ENCODE peak calls at places on chromosomes 3 and 15, in ten cellular contexts. One of them, this sample, is unnamed.
A peak's percentile ranks its signal among the peaks of the same experiment; 100 is the strongest.

GRCh38 chr3:197256836-197257444 is 41.5 kb downstream of the DLG1 start:
- DNase-seq in NCI-H2081: peak; percentile 20
- DNase-seq in ELF-1: no peak
- DNase-seq in natural killer cell: no peak
- DNase-seq in activated T-cell treated with anti-CD3 and anti-CD28 coated beads, Interleukin-2, amount 50 U/mL, for 24 hours: no peak
- DNase-seq in endothelial cell: peak; percentile 24
- DNase-seq in neural crest cell: peak; percentile 19
- DNase-seq in left cardiac atrium: no peak
- DNase-seq in Right ventricle myocardium superior: no peak
- DNase-seq in activated CD4-positive, alpha-beta T cell treated with anti-CD3 and anti-CD28 coated beads for 4 hours: peak; percentile 55
- DNase-seq in this sample: peak; percentile 64

GRCh38 chr15:40892449-40893012 is 1.7 kb upstream of the VPS18 start:
- DNase-seq in Right ventricle myocardium superior: no peak
- DNase-seq in activated CD4-positive, alpha-beta T cell treated with anti-CD3 and anti-CD28 coated beads for 4 hours: no peak
- DNase-seq in activated T-cell treated with anti-CD3 and anti-CD28 coated beads, Interleukin-2, amount 50 U/mL, for 24 hours: no peak
- DNase-seq in neural crest cell: no peak
- DNase-seq in left cardiac atrium: no peak
- DNase-seq in NCI-H2081: no peak
- DNase-seq in endothelial cell: no peak
- DNase-seq in natural killer cell: no peak
- DNase-seq in ELF-1: no peak
- DNase-seq in this sample: no peak

GRCh38 chr3:160667452-160667851 is 9.5 kb upstream of the ARL14 start:
- DNase-seq in Right ventricle myocardium superior: no peak
- DNase-seq in ELF-1: peak; percentile 50
- DNase-seq in activated T-cell treated with anti-CD3 and anti-CD28 coated beads, Interleukin-2, amount 50 U/mL, for 24 hours: no peak
- DNase-seq in left cardiac atrium: no peak
- DNase-seq in neural crest cell: no peak
- DNase-seq in activated CD4-positive, alpha-beta T cell treated with anti-CD3 and anti-CD28 coated beads for 4 hours: no peak
- DNase-seq in endothelial cell: no peak
- DNase-seq in NCI-H2081: no peak
- DNase-seq in natural killer cell: no peak
- DNase-seq in this sample: no peak

GRCh38 chr3:40213556-40213955 is 96.0 kb upstream of the EIF1B start:
- DNase-seq in natural killer cell: no peak
- DNase-seq in Right ventricle myocardium superior: no peak
- DNase-seq in left cardiac atrium: no peak
- DNase-seq in endothelial cell: no peak
- DNase-seq in activated CD4-positive, alpha-beta T cell treated with anti-CD3 and anti-CD28 coated beads for 4 hours: no peak
- DNase-seq in neural crest cell: no peak
- DNase-seq in ELF-1: no peak
- DNase-seq in activated T-cell treated with anti-CD3 and anti-CD28 coated beads, Interleukin-2, amount 50 U/mL, for 24 hours: no peak
- DNase-seq in NCI-H2081: no peak
- DNase-seq in this sample: no peak

GRCh38 chr3:149278911-149279310 is 54.5 kb downstream of the TM4SF18 start:
- DNase-seq in natural killer cell: no peak
- DNase-seq in NCI-H2081: no peak
- DNase-seq in Right ventricle myocardium superior: no peak
- DNase-seq in activated T-cell treated with anti-CD3 and anti-CD28 coated beads, Interleukin-2, amount 50 U/mL, for 24 hours: no peak
- DNase-seq in activated CD4-positive, alpha-beta T cell treated with anti-CD3 and anti-CD28 coated beads for 4 hours: no peak
- DNase-seq in left cardiac atrium: no peak
- DNase-seq in endothelial cell: no peak
- DNase-seq in ELF-1: no peak
- DNase-seq in neural crest cell: no peak
- DNase-seq in this sample: no peak

GRCh38 chr3:191376742-191377141 is 46.4 kb upstream of the UTS2B start:
- DNase-seq in activated CD4-positive, alpha-beta T cell treated with anti-CD3 and anti-CD28 coated beads for 4 hours: no peak
- DNase-seq in ELF-1: no peak
- DNase-seq in NCI-H2081: no peak
- DNase-seq in left cardiac atrium: no peak
- DNase-seq in Right ventricle myocardium superior: no peak
- DNase-seq in activated T-cell treated with anti-CD3 and anti-CD28 coated beads, Interleukin-2, amount 50 U/mL, for 24 hours: no peak
- DNase-seq in endothelial cell: no peak
- DNase-seq in neural crest cell: no peak
- DNase-seq in natural killer cell: no peak
- DNase-seq in this sample: peak; percentile 38

GRCh38 chr3:50177346-50177745 is 14.1 kb upstream of the GNAT1 start:
- DNase-seq in left cardiac atrium: peak; percentile 35
- DNase-seq in Right ventricle myocardium superior: peak; percentile 50
- DNase-seq in natural killer cell: no peak
- DNase-seq in endothelial cell: no peak
- DNase-seq in NCI-H2081: no peak
- DNase-seq in neural crest cell: no peak
- DNase-seq in ELF-1: no peak
- DNase-seq in activated CD4-positive, alpha-beta T cell treated with anti-CD3 and anti-CD28 coated beads for 4 hours: no peak
- DNase-seq in activated T-cell treated with anti-CD3 and anti-CD28 coated beads, Interleukin-2, amount 50 U/mL, for 24 hours: no peak
- DNase-seq in this sample: no peak

GRCh38 chr3:157373783-157374182 is 62.9 kb upstream of the PTX3 start:
- DNase-seq in neural crest cell: no peak
- DNase-seq in natural killer cell: no peak
- DNase-seq in activated CD4-positive, alpha-beta T cell treated with anti-CD3 and anti-CD28 coated beads for 4 hours: no peak
- DNase-seq in endothelial cell: no peak
- DNase-seq in left cardiac atrium: no peak
- DNase-seq in NCI-H2081: no peak
- DNase-seq in ELF-1: no peak
- DNase-seq in activated T-cell treated with anti-CD3 and anti-CD28 coated beads, Interleukin-2, amount 50 U/mL, for 24 hours: no peak
- DNase-seq in Right ventricle myocardium superior: no peak
- DNase-seq in this sample: no peak

GRCh38 chr3:197734667-197735318 is 1.9 kb downstream of the RUBCN start:
- DNase-seq in Right ventricle myocardium superior: no peak
- DNase-seq in activated CD4-positive, alpha-beta T cell treated with anti-CD3 and anti-CD28 coated beads for 4 hours: no peak
- DNase-seq in ELF-1: no peak
- DNase-seq in endothelial cell: no peak
- DNase-seq in neural crest cell: no peak
- DNase-seq in NCI-H2081: no peak
- DNase-seq in activated T-cell treated with anti-CD3 and anti-CD28 coated beads, Interleukin-2, amount 50 U/mL, for 24 hours: no peak
- DNase-seq in left cardiac atrium: no peak
- DNase-seq in natural killer cell: no peak
- DNase-seq in this sample: peak; percentile 59

GRCh38 chr3:45656575-45657363 is 32.4 kb upstream of the SACM1L start:
- DNase-seq in ELF-1: peak; percentile 93
- DNase-seq in neural crest cell: peak; percentile 89
- DNase-seq in Right ventricle myocardium superior: peak; percentile 93
- DNase-seq in natural killer cell: peak; percentile 79
- DNase-seq in left cardiac atrium: peak; percentile 94
- DNase-seq in endothelial cell: peak; percentile 88
- DNase-seq in NCI-H2081: peak; percentile 81
- DNase-seq in activated CD4-positive, alpha-beta T cell treated with anti-CD3 and anti-CD28 coated beads for 4 hours: peak; percentile 85
- DNase-seq in activated T-cell treated with anti-CD3 and anti-CD28 coated beads, Interleukin-2, amount 50 U/mL, for 24 hours: peak; percentile 83
- DNase-seq in this sample: peak; percentile 96

GRCh38 chr3:49469037-49469875 is 811 bp upstream of the DAG1 start:
- DNase-seq in left cardiac atrium: peak; percentile 85
- DNase-seq in ELF-1: peak; percentile 98
- DNase-seq in Right ventricle myocardium superior: peak; percentile 85
- DNase-seq in activated CD4-positive, alpha-beta T cell treated with anti-CD3 and anti-CD28 coated beads for 4 hours: no peak
- DNase-seq in neural crest cell: peak; percentile 58
- DNase-seq in NCI-H2081: peak; percentile 24
- DNase-seq in endothelial cell: peak; percentile 54
- DNase-seq in natural killer cell: no peak
- DNase-seq in activated T-cell treated with anti-CD3 and anti-CD28 coated beads, Interleukin-2, amount 50 U/mL, for 24 hours: no peak
- DNase-seq in this sample: peak; percentile 30

GRCh38 chr3:142850395-142851023 is 38.4 kb downstream of the PCOLCE2 start:
- DNase-seq in endothelial cell: no peak
- DNase-seq in ELF-1: no peak
- DNase-seq in NCI-H2081: no peak
- DNase-seq in Right ventricle myocardium superior: no peak
- DNase-seq in activated CD4-positive, alpha-beta T cell treated with anti-CD3 and anti-CD28 coated beads for 4 hours: no peak
- DNase-seq in activated T-cell treated with anti-CD3 and anti-CD28 coated beads, Interleukin-2, amount 50 U/mL, for 24 hours: no peak
- DNase-seq in left cardiac atrium: no peak
- DNase-seq in natural killer cell: no peak
- DNase-seq in neural crest cell: no peak
- DNase-seq in this sample: no peak

GRCh38 chr15:68000754-68001153 is 53.4 kb upstream of the PIAS1 start:
- DNase-seq in activated T-cell treated with anti-CD3 and anti-CD28 coated beads, Interleukin-2, amount 50 U/mL, for 24 hours: no peak
- DNase-seq in endothelial cell: no peak
- DNase-seq in activated CD4-positive, alpha-beta T cell treated with anti-CD3 and anti-CD28 coated beads for 4 hours: no peak
- DNase-seq in NCI-H2081: no peak
- DNase-seq in neural crest cell: no peak
- DNase-seq in natural killer cell: no peak
- DNase-seq in Right ventricle myocardium superior: no peak
- DNase-seq in left cardiac atrium: no peak
- DNase-seq in ELF-1: no peak
- DNase-seq in this sample: no peak

GRCh38 chr3:15633159-15633558 is 31.6 kb downstream of the BTD start:
- DNase-seq in NCI-H2081: peak; percentile 47
- DNase-seq in left cardiac atrium: no peak
- DNase-seq in activated T-cell treated with anti-CD3 and anti-CD28 coated beads, Interleukin-2, amount 50 U/mL, for 24 hours: no peak
- DNase-seq in neural crest cell: no peak
- DNase-seq in ELF-1: no peak
- DNase-seq in endothelial cell: no peak
- DNase-seq in activated CD4-positive, alpha-beta T cell treated with anti-CD3 and anti-CD28 coated beads for 4 hours: no peak
- DNase-seq in Right ventricle myocardium superior: no peak
- DNase-seq in natural killer cell: no peak
- DNase-seq in this sample: no peak

GRCh38 chr3:113825090-113825489 is 13.5 kb upstream of the GRAMD1C start:
- DNase-seq in Right ventricle myocardium superior: no peak
- DNase-seq in ELF-1: no peak
- DNase-seq in left cardiac atrium: no peak
- DNase-seq in activated T-cell treated with anti-CD3 and anti-CD28 coated beads, Interleukin-2, amount 50 U/mL, for 24 hours: no peak
- DNase-seq in neural crest cell: no peak
- DNase-seq in NCI-H2081: no peak
- DNase-seq in activated CD4-positive, alpha-beta T cell treated with anti-CD3 and anti-CD28 coated beads for 4 hours: no peak
- DNase-seq in endothelial cell: no peak
- DNase-seq in natural killer cell: no peak
- DNase-seq in this sample: no peak

GRCh38 chr3:66280304-66280703 is 59.5 kb downstream of the SLC25A26 start:
- DNase-seq in NCI-H2081: no peak
- DNase-seq in neural crest cell: no peak
- DNase-seq in left cardiac atrium: no peak
- DNase-seq in activated CD4-positive, alpha-beta T cell treated with anti-CD3 and anti-CD28 coated beads for 4 hours: no peak
- DNase-seq in natural killer cell: no peak
- DNase-seq in activated T-cell treated with anti-CD3 and anti-CD28 coated beads, Interleukin-2, amount 50 U/mL, for 24 hours: no peak
- DNase-seq in Right ventricle myocardium superior: no peak
- DNase-seq in endothelial cell: no peak
- DNase-seq in ELF-1: no peak
- DNase-seq in this sample: no peak

GRCh38 chr3:156161172-156161571 is 40.8 kb downstream of the KCNAB1 start:
- DNase-seq in neural crest cell: no peak
- DNase-seq in left cardiac atrium: no peak
- DNase-seq in NCI-H2081: peak; percentile 63
- DNase-seq in endothelial cell: no peak
- DNase-seq in activated T-cell treated with anti-CD3 and anti-CD28 coated beads, Interleukin-2, amount 50 U/mL, for 24 hours: no peak
- DNase-seq in natural killer cell: no peak
- DNase-seq in Right ventricle myocardium superior: no peak
- DNase-seq in activated CD4-positive, alpha-beta T cell treated with anti-CD3 and anti-CD28 coated beads for 4 hours: peak; percentile 13
- DNase-seq in ELF-1: no peak
- DNase-seq in this sample: no peak

GRCh38 chr3:171407746-171408145 is 52.5 kb downstream of the TNIK start:
- DNase-seq in activated T-cell treated with anti-CD3 and anti-CD28 coated beads, Interleukin-2, amount 50 U/mL, for 24 hours: no peak
- DNase-seq in endothelial cell: no peak
- DNase-seq in natural killer cell: no peak
- DNase-seq in ELF-1: no peak
- DNase-seq in NCI-H2081: no peak
- DNase-seq in activated CD4-positive, alpha-beta T cell treated with anti-CD3 and anti-CD28 coated beads for 4 hours: no peak
- DNase-seq in left cardiac atrium: no peak
- DNase-seq in neural crest cell: no peak
- DNase-seq in Right ventricle myocardium superior: no peak
- DNase-seq in this sample: no peak

GRCh38 chr3:13579089-13579488 is 30.2 kb downstream of the FBLN2 start:
- DNase-seq in activated CD4-positive, alpha-beta T cell treated with anti-CD3 and anti-CD28 coated beads for 4 hours: no peak
- DNase-seq in ELF-1: no peak
- DNase-seq in NCI-H2081: no peak
- DNase-seq in neural crest cell: no peak
- DNase-seq in left cardiac atrium: no peak
- DNase-seq in activated T-cell treated with anti-CD3 and anti-CD28 coated beads, Interleukin-2, amount 50 U/mL, for 24 hours: no peak
- DNase-seq in Right ventricle myocardium superior: no peak
- DNase-seq in endothelial cell: no peak
- DNase-seq in natural killer cell: no peak
- DNase-seq in this sample: no peak

GRCh38 chr3:178880274-178880673 is 191.3 kb downstream of the ZMAT3 start:
- DNase-seq in endothelial cell: no peak
- DNase-seq in neural crest cell: no peak
- DNase-seq in NCI-H2081: no peak
- DNase-seq in activated T-cell treated with anti-CD3 and anti-CD28 coated beads, Interleukin-2, amount 50 U/mL, for 24 hours: no peak
- DNase-seq in natural killer cell: no peak
- DNase-seq in left cardiac atrium: no peak
- DNase-seq in ELF-1: no peak
- DNase-seq in Right ventricle myocardium superior: no peak
- DNase-seq in activated CD4-positive, alpha-beta T cell treated with anti-CD3 and anti-CD28 coated beads for 4 hours: no peak
- DNase-seq in this sample: no peak

GRCh38 chr3:53764376-53764775 is 81.8 kb downstream of the CHDH start:
- DNase-seq in ELF-1: no peak
- DNase-seq in endothelial cell: no peak
- DNase-seq in NCI-H2081: no peak
- DNase-seq in left cardiac atrium: no peak
- DNase-seq in neural crest cell: no peak
- DNase-seq in activated T-cell treated with anti-CD3 and anti-CD28 coated beads, Interleukin-2, amount 50 U/mL, for 24 hours: no peak
- DNase-seq in activated CD4-positive, alpha-beta T cell treated with anti-CD3 and anti-CD28 coated beads for 4 hours: no peak
- DNase-seq in Right ventricle myocardium superior: no peak
- DNase-seq in natural killer cell: no peak
- DNase-seq in this sample: no peak

GRCh38 chr15:55267401-55268053 is 22.1 kb downstream of the RAB27A start:
- DNase-seq in activated CD4-positive, alpha-beta T cell treated with anti-CD3 and anti-CD28 coated beads for 4 hours: peak; percentile 55
- DNase-seq in NCI-H2081: no peak
- DNase-seq in left cardiac atrium: peak; percentile 57
- DNase-seq in neural crest cell: no peak
- DNase-seq in endothelial cell: no peak
- DNase-seq in ELF-1: peak; percentile 6
- DNase-seq in activated T-cell treated with anti-CD3 and anti-CD28 coated beads, Interleukin-2, amount 50 U/mL, for 24 hours: peak; percentile 68
- DNase-seq in natural killer cell: peak; percentile 68
- DNase-seq in Right ventricle myocardium superior: peak; percentile 66
- DNase-seq in this sample: peak; percentile 36

GRCh38 chr3:105368575-105369500 is 2.1 kb downstream of the ALCAM start:
- DNase-seq in NCI-H2081: peak; percentile 65
- DNase-seq in endothelial cell: peak; percentile 27
- DNase-seq in ELF-1: peak; percentile 63
- DNase-seq in neural crest cell: peak; percentile 8
- DNase-seq in Right ventricle myocardium superior: peak; percentile 46
- DNase-seq in activated T-cell treated with anti-CD3 and anti-CD28 coated beads, Interleukin-2, amount 50 U/mL, for 24 hours: peak; percentile 73
- DNase-seq in left cardiac atrium: peak; percentile 28
- DNase-seq in natural killer cell: peak; percentile 22
- DNase-seq in activated CD4-positive, alpha-beta T cell treated with anti-CD3 and anti-CD28 coated beads for 4 hours: peak; percentile 78
- DNase-seq in this sample: peak; percentile 76

GRCh38 chr3:63333815-63334214 is 55.7 kb downstream of the SYNPR start:
- DNase-seq in ELF-1: no peak
- DNase-seq in neural crest cell: no peak
- DNase-seq in natural killer cell: no peak
- DNase-seq in endothelial cell: no peak
- DNase-seq in left cardiac atrium: no peak
- DNase-seq in NCI-H2081: no peak
- DNase-seq in Right ventricle myocardium superior: no peak
- DNase-seq in activated CD4-positive, alpha-beta T cell treated with anti-CD3 and anti-CD28 coated beads for 4 hours: no peak
- DNase-seq in activated T-cell treated with anti-CD3 and anti-CD28 coated beads, Interleukin-2, amount 50 U/mL, for 24 hours: no peak
- DNase-seq in this sample: no peak

GRCh38 chr3:50181985-50182384 is 9.4 kb upstream of the GNAT1 start:
- DNase-seq in NCI-H2081: no peak
- DNase-seq in neural crest cell: no peak
- DNase-seq in ELF-1: no peak
- DNase-seq in activated CD4-positive, alpha-beta T cell treated with anti-CD3 and anti-CD28 coated beads for 4 hours: no peak
- DNase-seq in endothelial cell: no peak
- DNase-seq in natural killer cell: no peak
- DNase-seq in Right ventricle myocardium superior: no peak
- DNase-seq in activated T-cell treated with anti-CD3 and anti-CD28 coated beads, Interleukin-2, amount 50 U/mL, for 24 hours: no peak
- DNase-seq in left cardiac atrium: no peak
- DNase-seq in this sample: no peak

GRCh38 chr3:131067983-131068382 is 41.3 kb downstream of the NEK11 start:
- DNase-seq in activated CD4-positive, alpha-beta T cell treated with anti-CD3 and anti-CD28 coated beads for 4 hours: no peak
- DNase-seq in Right ventricle myocardium superior: no peak
- DNase-seq in activated T-cell treated with anti-CD3 and anti-CD28 coated beads, Interleukin-2, amount 50 U/mL, for 24 hours: no peak
- DNase-seq in NCI-H2081: no peak
- DNase-seq in neural crest cell: no peak
- DNase-seq in left cardiac atrium: peak; percentile 22
- DNase-seq in endothelial cell: no peak
- DNase-seq in natural killer cell: no peak
- DNase-seq in ELF-1: no peak
- DNase-seq in this sample: no peak

GRCh38 chr15:68517285-68517711 is 61.5 kb upstream of the CORO2B start:
- DNase-seq in left cardiac atrium: peak; percentile 37
- DNase-seq in activated T-cell treated with anti-CD3 and anti-CD28 coated beads, Interleukin-2, amount 50 U/mL, for 24 hours: no peak
- DNase-seq in ELF-1: peak; percentile 55
- DNase-seq in endothelial cell: no peak
- DNase-seq in activated CD4-positive, alpha-beta T cell treated with anti-CD3 and anti-CD28 coated beads for 4 hours: no peak
- DNase-seq in neural crest cell: peak; percentile 35
- DNase-seq in natural killer cell: no peak
- DNase-seq in Right ventricle myocardium superior: peak; percentile 73
- DNase-seq in NCI-H2081: no peak
- DNase-seq in this sample: no peak

GRCh38 chr3:152198655-152199054 is 70.1 kb upstream of the MBNL1 start:
- DNase-seq in natural killer cell: no peak
- DNase-seq in left cardiac atrium: no peak
- DNase-seq in activated CD4-positive, alpha-beta T cell treated with anti-CD3 and anti-CD28 coated beads for 4 hours: no peak
- DNase-seq in NCI-H2081: no peak
- DNase-seq in ELF-1: no peak
- DNase-seq in Right ventricle myocardium superior: no peak
- DNase-seq in neural crest cell: no peak
- DNase-seq in activated T-cell treated with anti-CD3 and anti-CD28 coated beads, Interleukin-2, amount 50 U/mL, for 24 hours: no peak
- DNase-seq in endothelial cell: no peak
- DNase-seq in this sample: peak; percentile 45

This sample was measured in pons.